ENCODE peak calls at places on chromosomes 2 and 18, in four cellular contexts. D is HepG2, G is GM12891, Z is K562. F is an unnamed sample.

GRCh38 chr2:151576080-151576479 is 158.2 kb downstream of the NEB start:
- DNase-seq in D (no peak), G (no peak), Z (no peak), F (no peak)

GRCh38 chr2:23745726-23746105 is 181.2 kb downstream of the ATAD2B start:
- DNase-seq in D (no peak), G (no peak), Z (no peak), F (no peak)

GRCh38 chr2:84160461-84160860 is 298.6 kb downstream of the SUCLG1 start:
- DNase-seq in D (no peak), G (no peak), Z (no peak), F (no peak)

GRCh38 chr2:226187601-226188000 is 612.0 kb downstream of the IRS1 start:
- DNase-seq in D (no peak), G (no peak), Z (no peak), F (no peak)

GRCh38 chr2:43343573-43344304 is 117.3 kb upstream of the ZFP36L2 start:
- DNase-seq in Z (no peak), G (no peak), D (no peak), F (no peak)

GRCh38 chr2:19685713-19686112 is 216.1 kb downstream of the TTC32 start:
- DNase-seq in G (no peak), Z (no peak), D (no peak), F (no peak)

GRCh38 chr2:230658877-230659652 is 53.6 kb upstream of the CAB39 start:
- DNase-seq in G (no peak), D (no peak), Z (peak; percentile 69), F (no peak)

GRCh38 chr2:120468136-120468535 is 122.2 kb downstream of the INHBB start:
- DNase-seq in Z (no peak), D (no peak), G (no peak), F (no peak)

GRCh38 chr2:14909795-14910194 is 277.3 kb downstream of the LRATD1 start:
- DNase-seq in D (no peak), Z (no peak), G (no peak), F (no peak)

GRCh38 chr2:235330775-235331438 is 162.9 kb upstream of the AGAP1 start:
- DNase-seq in G (no peak), Z (no peak), D (no peak), F (no peak)

GRCh38 chr2:73028841-73029240 is 42.7 kb downstream of the SFXN5 start:
- DNase-seq in G (no peak), Z (no peak), D (no peak), F (no peak)

GRCh38 chr18:3184275-3184963 is 35.3 kb downstream of the MYOM1 start:
- DNase-seq in G (no peak), D (no peak), Z (no peak), F (no peak)

GRCh38 chr18:5890606-5891360 is 4.5 kb downstream of the TMEM200C start:
- DNase-seq in Z (no peak), G (peak; percentile 69), D (peak; percentile 11), F (peak; percentile 67)

GRCh38 chr2:206527153-206527552 is 83.8 kb downstream of the ADAM23 start:
- DNase-seq in Z (no peak), G (no peak), D (no peak), F (no peak)

GRCh38 chr2:108958002-108958401 is 31.0 kb downstream of the EDAR start:
- DNase-seq in G (no peak), Z (no peak), D (no peak), F (no peak)

GRCh38 chr2:233436691-233437438 is 82.6 kb downstream of the DGKD start:
- DNase-seq in G (no peak), Z (no peak), D (no peak), F (no peak)

GRCh38 chr2:134671498-134671897 is 47.3 kb downstream of the TMEM163 start:
- DNase-seq in Z (no peak), D (no peak), G (no peak), F (no peak)

GRCh38 chr2:20326163-20326780 is 24.4 kb downstream of the PUM2 start:
- DNase-seq in D (peak; percentile 58), G (no peak), Z (peak; percentile 51), F (peak; percentile 23)

GRCh38 chr18:29184654-29185053 is 1007.7 kb upstream of the CDH2 start:
- DNase-seq in Z (no peak), D (no peak), G (no peak), F (no peak)

GRCh38 chr2:222561817-222562424 is 94.0 kb downstream of the FARSB start:
- DNase-seq in G (peak; percentile 35), Z (peak; percentile 22), D (peak; percentile 41), F (peak; percentile 44)

GRCh38 chr2:186575302-186575701 is 14.6 kb upstream of the ITGAV start:
- DNase-seq in Z (peak; percentile 64), D (peak; percentile 94), G (no peak), F (no peak)

GRCh38 chr2:36705326-36706020 is 9.0 kb downstream of the VIT start:
- DNase-seq in Z (no peak), D (no peak), G (no peak), F (no peak)

GRCh38 chr2:1591461-1591770 is 152.9 kb downstream of the PXDN start:
- DNase-seq in Z (no peak), D (no peak), G (no peak), F (no peak)

GRCh38 chr2:100754951-100755350 is 65.0 kb upstream of the NPAS2 start:
- DNase-seq in G (no peak), Z (no peak), D (no peak), F (no peak)

GRCh38 chr2:127103243-127104165 is 3.5 kb downstream of the BIN1 start:
- DNase-seq in G (no peak), Z (no peak), D (no peak), F (no peak)

GRCh38 chr18:8117008-8117376 is 492.2 kb upstream of the RAB12 start:
- DNase-seq in D (no peak), G (no peak), Z (no peak), F (no peak)

GRCh38 chr2:102621630-102622029 is 2.3 kb downstream of the SLC9A2 start:
- DNase-seq in Z (no peak), G (no peak), D (no peak), F (no peak)

GRCh38 chr2:165874445-165875039 is 79.0 kb downstream of the TTC21B start:
- DNase-seq in Z (peak; percentile 33), G (peak; percentile 24), D (peak; percentile 72), F (no peak)

GRCh38 chr2:96870631-96871255 is 863 bp upstream of the SEMA4C start:
- DNase-seq in G (no peak), D (no peak), Z (no peak), F (no peak)

GRCh38 chr18:76265375-76266225 is 229.4 kb downstream of the ZNF516 start:
- DNase-seq in D (no peak), Z (no peak), G (no peak), F (no peak)

DNA sequence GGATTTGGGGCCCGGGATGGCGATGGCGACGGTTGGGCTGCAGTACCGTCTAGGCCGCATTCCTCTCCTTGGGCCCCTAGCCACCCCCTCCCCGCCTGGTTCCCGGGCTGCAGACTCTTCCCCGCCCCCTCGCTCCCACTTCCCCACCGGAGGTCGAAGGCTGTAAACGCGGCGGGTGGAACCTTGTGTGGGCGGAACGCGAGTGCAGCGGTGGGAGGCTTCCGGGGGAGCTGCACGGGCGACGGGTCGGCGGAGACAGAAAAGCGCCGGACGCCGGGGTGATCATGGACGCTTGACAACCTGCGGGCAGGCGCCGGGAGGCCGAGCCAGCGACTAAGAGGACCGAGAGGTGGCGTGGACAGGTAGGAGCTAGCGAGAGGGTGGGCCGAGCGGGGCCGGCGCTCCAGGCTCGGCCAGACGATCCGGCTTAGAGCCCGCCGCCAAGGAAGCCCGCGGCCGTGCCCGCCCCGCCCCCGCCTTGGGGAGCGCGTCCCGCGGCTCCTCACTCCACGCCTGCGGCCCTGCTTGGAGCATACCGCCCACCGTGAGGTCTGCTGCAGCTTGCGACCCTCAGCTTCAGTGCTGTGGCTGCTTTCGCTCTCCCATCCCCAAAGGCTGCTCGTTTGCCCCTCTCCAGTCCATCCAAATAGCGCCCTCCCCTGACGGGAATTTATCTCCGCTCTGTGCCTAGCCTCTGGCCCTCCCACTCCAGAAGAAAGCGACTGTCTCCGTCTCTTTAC is at the start of gene COPS7B:
- DNase-seq in G (peak; percentile 84), D (peak; percentile 84), Z (peak; percentile 60), F (peak; percentile 78)
- TF ChIP-seq POLR2A in G (peak; percentile 48), D (peak; percentile 80), Z (peak; percentile 67), F (peak; percentile 47)

GRCh38 chr2:158845869-158846268 is 50.8 kb downstream of the DAPL1 start:
- DNase-seq in D (no peak), Z (no peak), G (no peak), F (no peak)
- TF ChIP-seq TAF1 in D (no peak), Z (no peak), G (no peak), F (no peak)

DNA sequence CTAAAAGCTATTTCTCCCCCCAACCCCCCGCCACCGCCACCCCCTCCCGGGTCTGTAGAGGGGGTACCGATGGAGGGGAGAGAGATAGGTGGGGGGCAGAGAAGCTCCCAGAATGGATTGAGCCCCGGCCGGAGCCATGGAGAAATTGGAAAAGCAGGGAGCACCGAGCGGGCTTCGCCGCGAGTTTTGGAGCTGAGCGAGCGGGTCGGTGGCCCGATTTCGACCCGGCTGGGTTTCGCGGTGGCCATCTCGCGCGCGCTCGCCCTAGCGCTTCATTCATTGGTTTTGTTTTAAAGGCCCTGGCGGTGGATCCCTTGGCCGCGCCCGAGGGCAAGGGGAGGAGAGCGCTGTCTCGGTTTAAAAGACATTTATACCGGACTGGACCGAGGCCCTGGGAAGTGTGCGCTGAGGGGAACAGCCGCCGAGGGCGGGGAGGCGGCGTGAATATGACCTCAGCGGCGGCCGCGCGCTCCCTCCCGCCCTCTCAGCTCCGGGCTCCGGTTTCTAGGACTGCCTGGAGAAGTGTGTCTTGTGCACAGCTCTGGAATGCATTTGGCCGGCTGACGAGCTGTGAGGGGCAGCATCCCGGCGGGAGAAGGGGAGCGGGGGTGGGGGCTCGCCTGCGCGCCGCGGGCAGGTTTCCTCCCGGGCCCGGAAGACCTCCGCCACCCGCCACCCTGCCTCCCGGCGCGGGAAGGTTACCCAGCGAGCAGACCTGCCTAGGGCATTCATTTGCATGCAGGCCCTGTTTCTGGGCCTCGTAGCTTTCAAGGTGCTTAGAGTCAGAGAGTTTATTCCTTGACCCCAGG is 1.7 kb upstream of the SMAD7 start:
- DNase-seq in D (no peak), G (no peak), Z (peak; percentile 53), F (no peak)
- TF ChIP-seq POLR2A in D (no peak), G (no peak), Z (no peak), F (no peak)

GRCh38 chr18:28048612-28049011 is 128.3 kb downstream of the CDH2 start:
- DNase-seq in Z (no peak), D (no peak), G (no peak), F (no peak)
- TF ChIP-seq TAF1 in Z (no peak), D (no peak), G (no peak), F (no peak)

GRCh38 chr2:28729698-28730097 is 21.9 kb upstream of the PPP1CB start:
- DNase-seq in D (no peak), Z (no peak), G (no peak), F (no peak)

GRCh38 chr2:28737655-28738054 is 14.0 kb upstream of the PPP1CB start:
- DNase-seq in G (no peak), D (no peak), Z (no peak), F (no peak)

GRCh38 chr2:28730641-28731146 is 20.9 kb upstream of the PPP1CB start:
- DNase-seq in Z (no peak), G (no peak), D (no peak), F (no peak)

GRCh38 chr2:28736034-28736433 is 15.6 kb upstream of the PPP1CB start:
- DNase-seq in D (no peak), Z (no peak), G (no peak), F (no peak)

GRCh38 chr2:28735511-28735910 is 16.1 kb upstream of the PPP1CB start:
- DNase-seq in Z (no peak), G (no peak), D (no peak), F (no peak)
- TF ChIP-seq POLR2A in Z (no peak), G (no peak), D (no peak), F (no peak)